ENCODE peak calls at places on chromosomes 2 and 18, in eight cellular contexts. H, R, J, B, L, F, W and P are unnamed samples.

GRCh38 chr2:237866119-237866621 is 6.7 kb downstream of the RAMP1 start:
- DNase-seq in J (peak), L (no peak), W (no peak), H (no peak), B (peak), R (no peak), F (peak), P (peak)

GRCh38 chr2:101199153-101199810 is 48.1 kb upstream of the TBC1D8 start:
- DNase-seq in H (no peak), R (no peak), F (peak), B (peak), L (no peak), W (no peak), J (no peak), P (peak)

GRCh38 chr2:108923019-108923700 is 65.9 kb downstream of the EDAR start:
- DNase-seq in B (peak), J (no peak), R (no peak), W (no peak), L (no peak), H (peak), F (no peak), P (peak)

GRCh38 chr2:172230783-172231446 is 128.2 kb upstream of the DLX2 start:
- DNase-seq in R (no peak), J (no peak), B (peak), F (no peak), H (no peak), L (no peak), W (no peak), P (peak)

GRCh38 chr2:218257390-218257981 is 3.3 kb upstream of the GPBAR1 start:
- DNase-seq in J (no peak), F (peak), B (peak), H (no peak), R (no peak), L (peak), W (peak), P (peak)

GRCh38 chr2:26619649-26620605 is 21.2 kb downstream of the CIB4 start:
- DNase-seq in H (no peak), W (no peak), R (no peak), B (no peak), L (no peak), F (no peak), J (no peak), P (no peak)

GRCh38 chr18:11020454-11020853 is 128.9 kb downstream of the PIEZO2 start:
- DNase-seq in F (no peak), J (no peak), L (no peak), H (no peak), B (no peak), R (no peak), W (no peak), P (no peak)

GRCh38 chr2:441258-442023 is 153.6 kb upstream of the ALKAL2 start:
- DNase-seq in H (peak), J (no peak), R (no peak), B (no peak), L (no peak), W (no peak), F (no peak), P (no peak)

GRCh38 chr2:6525371-6525770 is 340.3 kb downstream of the CMPK2 start:
- DNase-seq in L (no peak), J (no peak), R (no peak), W (no peak), B (no peak), H (no peak), F (no peak), P (no peak)

GRCh38 chr2:104944495-104944894 is 90.6 kb downstream of the POU3F3 start:
- DNase-seq in H (no peak), W (peak), L (peak), B (peak), F (peak), R (no peak), J (no peak), P (peak)

GRCh38 chr2:32262105-32262504 is 2.6 kb downstream of the NLRC4 start:
- DNase-seq in L (no peak), W (no peak), B (no peak), R (no peak), F (no peak), H (no peak), J (no peak), P (no peak)

GRCh38 chr2:167132066-167132465 is 243.8 kb downstream of the XIRP2 start:
- DNase-seq in L (no peak), J (no peak), R (no peak), B (no peak), F (no peak), W (no peak), H (no peak), P (no peak)

GRCh38 chr2:1674276-1674675 is 70.0 kb downstream of the PXDN start:
- DNase-seq in W (no peak), R (no peak), J (no peak), H (no peak), F (no peak), B (no peak), L (no peak), P (no peak)

GRCh38 chr2:46034535-46034934 is 262.7 kb upstream of the EPAS1 start:
- DNase-seq in F (peak), B (no peak), J (no peak), L (no peak), W (no peak), R (no peak), H (no peak), P (no peak)

GRCh38 chr2:44642123-44642857 is 280.5 kb downstream of the CAMKMT start:
- DNase-seq in H (no peak), R (no peak), F (no peak), L (no peak), B (no peak), W (no peak), J (no peak), P (no peak)

GRCh38 chr2:121356058-121356640 is 71.1 kb upstream of the TFCP2L1 start:
- DNase-seq in J (no peak), R (no peak), H (peak), L (peak), W (peak), B (peak), F (peak), P (peak)

GRCh38 chr2:220674033-220674432 is 898.1 kb downstream of the EPHA4 start:
- DNase-seq in L (no peak), J (no peak), F (no peak), B (no peak), R (no peak), W (peak), H (no peak), P (no peak)

DNA sequence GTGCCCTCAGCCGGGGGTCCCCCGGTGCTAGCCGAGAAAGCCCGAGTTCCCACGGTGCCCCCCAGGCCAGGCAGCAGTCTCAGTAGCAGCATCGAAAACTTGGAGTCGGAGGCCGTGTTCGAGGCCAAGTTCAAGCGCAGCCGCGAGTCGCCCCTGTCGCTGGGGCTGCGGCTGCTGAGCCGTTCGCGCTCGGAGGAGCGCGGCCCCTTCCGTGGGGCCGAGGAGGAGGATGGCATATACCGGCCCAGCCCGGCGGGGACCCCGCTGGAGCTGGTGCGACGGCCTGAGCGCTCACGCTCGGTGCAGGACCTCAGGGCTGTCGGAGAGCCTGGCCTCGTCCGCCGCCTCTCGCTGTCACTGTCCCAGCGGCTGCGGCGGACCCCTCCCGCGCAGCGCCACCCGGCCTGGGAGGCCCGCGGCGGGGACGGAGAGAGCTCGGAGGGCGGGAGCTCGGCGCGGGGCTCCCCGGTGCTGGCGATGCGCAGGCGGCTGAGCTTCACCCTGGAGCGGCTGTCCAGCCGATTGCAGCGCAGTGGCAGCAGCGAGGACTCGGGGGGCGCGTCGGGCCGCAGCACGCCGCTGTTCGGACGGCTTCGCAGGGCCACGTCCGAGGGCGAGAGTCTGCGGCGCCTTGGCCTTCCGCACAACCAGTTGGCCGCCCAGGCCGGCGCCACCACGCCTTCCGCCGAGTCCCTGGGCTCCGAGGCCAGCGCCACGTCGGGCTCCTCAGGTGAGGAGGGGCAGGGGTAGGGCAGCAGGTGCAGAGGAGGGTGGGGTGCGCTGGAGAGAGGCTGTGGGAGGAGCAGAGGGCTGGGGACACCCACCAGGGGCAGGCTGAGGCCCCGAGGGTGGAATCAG is 14.1 kb upstream of the GMPPA start:
- DNase-seq in J (no peak), L (no peak), H (no peak), F (no peak), W (peak), R (peak), B (no peak), P (no peak)
- H3K4me3 ChIP-seq in J (peak), L (no peak), H (no peak), F (no peak), W (peak), R (no peak), B (no peak), P (no peak)

GRCh38 chr2:127700527-127701192 is 637 bp upstream of the SFT2D3 start:
- DNase-seq in J (peak), H (peak), W (peak), B (no peak), L (no peak), F (no peak), R (peak), P (peak)
- TF ChIP-seq CTCF in J (no peak), H (no peak), W (peak), B (no peak), L (no peak), F (no peak), R (no peak), P (peak)

DNA sequence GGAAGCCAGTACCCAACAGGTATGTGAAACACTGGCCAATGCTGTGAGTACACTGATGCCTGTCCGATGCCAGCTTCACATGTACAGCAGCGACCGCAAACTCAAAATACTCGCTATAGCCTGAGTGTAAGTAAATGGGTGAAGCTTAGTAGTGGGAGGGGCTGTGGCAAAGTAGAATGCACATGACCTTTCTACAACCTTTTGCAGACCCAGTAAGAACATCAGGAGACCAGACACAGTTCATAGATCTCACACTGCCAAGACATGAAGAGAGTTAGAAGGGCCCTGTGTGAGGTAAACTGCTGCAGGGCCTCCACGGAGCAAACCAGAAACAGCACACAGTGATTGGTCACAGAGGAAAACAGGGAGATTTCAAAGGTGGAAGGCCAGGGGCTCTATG is 9.1 kb upstream of the UBXN4 start:
- DNase-seq in R (no peak), J (no peak), W (no peak), B (no peak), L (no peak), H (no peak), F (no peak), P (no peak)
- H3K4me3 ChIP-seq in R (no peak), J (no peak), W (no peak), B (no peak), L (no peak), H (no peak), F (no peak), P (no peak)

DNA sequence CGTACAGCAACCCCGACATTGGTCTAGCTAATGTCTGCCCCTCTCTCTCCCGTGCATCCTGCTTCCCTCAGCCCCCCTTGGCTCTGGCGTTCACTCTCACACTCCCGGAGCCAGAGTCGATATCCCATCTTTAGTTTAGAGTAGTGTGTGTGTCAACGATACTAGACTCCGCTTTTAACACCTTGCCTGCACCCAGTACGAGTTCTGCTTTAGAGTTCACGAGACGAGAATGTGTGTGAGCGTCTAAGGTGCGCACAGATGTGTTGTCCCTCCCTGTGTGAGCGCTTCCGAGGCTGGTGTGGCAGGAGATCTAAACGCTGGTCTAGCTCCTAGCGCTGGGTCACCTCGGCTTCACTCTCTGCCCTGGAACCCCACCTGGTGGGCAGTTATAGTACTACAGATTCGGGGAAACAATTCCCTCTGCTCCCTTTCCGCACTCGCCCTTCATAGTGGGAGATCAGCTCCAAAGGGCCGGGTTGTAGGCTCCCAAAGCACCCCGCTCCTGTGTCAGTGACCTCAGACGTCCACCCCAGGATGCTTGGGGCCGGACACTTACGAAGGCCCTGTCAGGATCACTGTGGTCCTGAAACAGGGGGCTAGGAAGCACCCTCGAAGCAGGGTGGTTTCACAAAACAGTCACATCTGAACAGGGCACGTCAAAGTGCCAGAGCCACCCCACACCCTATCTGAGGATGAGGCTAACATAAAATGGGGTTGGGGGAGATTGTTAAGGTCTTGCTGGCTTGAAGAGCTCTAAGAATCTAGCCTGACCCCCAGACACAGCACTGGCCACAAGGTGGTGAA is 2.7 kb upstream of the CYP26B1 start:
- DNase-seq in H (peak), R (no peak), L (peak), W (peak), F (peak), J (peak), B (peak), P (peak)
- TF ChIP-seq CTCF in H (peak), R (peak), L (peak), W (peak), F (peak), J (peak), B (peak), P (peak)

DNA sequence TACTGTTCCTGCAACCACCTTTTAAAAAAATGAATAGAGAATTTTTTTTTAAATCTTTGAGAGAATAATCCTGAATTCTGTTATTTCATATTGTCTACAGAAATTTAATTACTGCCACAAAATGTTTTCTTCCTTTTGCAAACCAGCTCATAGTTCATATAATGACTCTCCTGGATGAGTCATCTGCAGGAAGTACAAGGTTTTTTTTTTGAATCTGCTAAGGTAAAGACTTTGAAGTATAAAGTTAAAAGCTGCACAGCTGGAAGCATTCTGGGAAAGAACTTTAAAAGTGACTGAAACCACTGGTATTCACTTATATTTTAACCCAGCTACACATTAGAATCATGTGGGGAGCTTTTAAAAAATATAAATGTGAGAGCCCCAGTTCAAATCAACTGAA is 25.4 kb downstream of the SESTD1 start:
- DNase-seq in B (peak), H (no peak), W (no peak), R (no peak), F (no peak), J (no peak), L (no peak), P (peak)
- H3K4me3 ChIP-seq in B (no peak), H (no peak), W (no peak), R (no peak), F (no peak), J (no peak), L (no peak), P (no peak)